ENCODE peak calls at places on chromosomes 16 and 17, in four cellular contexts. D is breast epithelium, G is MM.1S, P is fibroblast of lung. A is an unnamed sample.
A peak's percentile ranks its signal among the peaks of the same experiment; 100 is the strongest.

GRCh38 chr16:28326881-28327610 is 34.7 kb downstream of the SBK1 start:
- DNase-seq in G (peak; percentile 73), D (no peak), P (peak; percentile 42), A (peak; percentile 34)

GRCh38 chr16:49340466-49340865 is 33.1 kb upstream of the C16orf78 start:
- DNase-seq in G (no peak), P (no peak), D (no peak), A (no peak)

GRCh38 chr17:50758989-50759544 is 8.3 kb downstream of the ANKRD40CL start:
- DNase-seq in G (no peak), P (no peak), D (no peak), A (no peak)

GRCh38 chr16:30766206-30766921 is 4.2 kb downstream of the RNF40 start:
- DNase-seq in P (no peak), D (no peak), G (no peak), A (no peak)

GRCh38 chr16:57186630-57187507 is 740 bp downstream of the RSPRY1 start:
- DNase-seq in P (peak; percentile 32), D (no peak), G (peak; percentile 14), A (peak; percentile 56)

GRCh38 chr17:74519951-74520553 is 11.2 kb downstream of the CD300LB start:
- DNase-seq in P (no peak), G (no peak), D (peak; percentile 33), A (no peak)

GRCh38 chr17:63476857-63477470 is at the start of gene ACE:
- DNase-seq in G (peak; percentile 61), D (no peak), P (no peak), A (no peak)

GRCh38 chr16:69417537-69418199 is 6.8 kb upstream of the CYB5B start:
- DNase-seq in P (peak; percentile 51), G (no peak), D (no peak), A (no peak)

GRCh38 chr16:58647107-58647506 is 17.5 kb upstream of the CNOT1 start:
- DNase-seq in P (no peak), D (no peak), G (no peak), A (no peak)

GRCh38 chr17:68343976-68344375 is 52.7 kb downstream of the ARSG start:
- DNase-seq in P (no peak), G (no peak), D (no peak), A (no peak)

GRCh38 chr17:700504-701094 is 14.0 kb downstream of the VPS53 start:
- DNase-seq in D (no peak), G (peak; percentile 42), P (peak; percentile 64), A (peak; percentile 49)

GRCh38 chr17:76138896-76139248 is 2.2 kb downstream of the FOXJ1 start:
- DNase-seq in G (no peak), D (no peak), P (no peak), A (no peak)

GRCh38 chr17:75776399-75777242 is 8.0 kb upstream of the UNK start:
- DNase-seq in D (no peak), G (no peak), P (peak; percentile 32), A (peak; percentile 25)

GRCh38 chr17:13646411-13646810 is 44.7 kb upstream of the HS3ST3A1 start:
- DNase-seq in G (no peak), D (no peak), P (no peak), A (peak; percentile 30)

GRCh38 chr16:23015580-23015979 is 133.7 kb downstream of the USP31 start:
- DNase-seq in G (no peak), D (no peak), P (no peak), A (no peak)

GRCh38 chr17:43986225-43986981 is 18.0 kb upstream of the NAGS start:
- DNase-seq in G (peak; percentile 39), P (no peak), D (no peak), A (no peak)

GRCh38 chr16:53549970-53550406 is 47.0 kb upstream of the AKTIP start:
- DNase-seq in G (peak; percentile 77), D (peak; percentile 58), P (peak; percentile 89), A (peak; percentile 89)

GRCh38 chr17:51133365-51133764 is 12.7 kb upstream of the SPAG9 start:
- DNase-seq in P (no peak), D (no peak), G (no peak), A (no peak)

GRCh38 chr16:27253526-27253930 is 15.0 kb downstream of the NSMCE1 start:
- DNase-seq in G (no peak), D (no peak), P (peak; percentile 86), A (peak; percentile 90)

GRCh38 chr17:9022553-9023388 is 1.5 kb downstream of the NTN1 start:
- DNase-seq in G (no peak), D (no peak), P (peak; percentile 11), A (peak; percentile 19)

GRCh38 chr17:2043785-2044184 is 2.0 kb downstream of the OVCA2 start:
- DNase-seq in D (no peak), P (peak; percentile 57), G (no peak), A (peak; percentile 82)

GRCh38 chr16:69924041-69924775 is 26.9 kb upstream of the CLEC18A start:
- DNase-seq in G (no peak), P (no peak), D (no peak), A (no peak)

GRCh38 chr16:58515871-58516767 is 802 bp downstream of the SETD6 start:
- DNase-seq in D (peak; percentile 56), P (no peak), G (peak; percentile 84), A (no peak)

GRCh38 chr16:46650224-46650623 is 29.0 kb upstream of the SHCBP1 start:
- DNase-seq in P (peak; percentile 90), D (no peak), G (no peak), A (peak; percentile 97)

GRCh38 chr17:51427259-51428255 is 167.2 kb downstream of the UTP18 start:
- DNase-seq in G (no peak), D (no peak), P (no peak), A (no peak)

GRCh38 chr17:64491034-64491860 is 5.6 kb downstream of the POLG2 start:
- DNase-seq in G (peak; percentile 58), D (no peak), P (peak; percentile 63), A (peak; percentile 61)

GRCh38 chr16:83145297-83145696 is 518.5 kb downstream of the CDH13 start:
- DNase-seq in G (no peak), P (no peak), D (no peak), A (no peak)

GRCh38 chr17:50828508-50829170 is 6.7 kb upstream of the WFIKKN2 start:
- DNase-seq in D (no peak), G (peak; percentile 89), P (no peak), A (no peak)

GRCh38 chr17:81868674-81869220 is 2.4 kb downstream of the ARHGDIA start:
- DNase-seq in G (no peak), D (no peak), P (peak; percentile 87), A (peak; percentile 89)

GRCh38 chr17:55717898-55718735 is 4.5 kb downstream of the TMEM100 start:
- DNase-seq in G (peak; percentile 72), D (peak; percentile 78), P (peak; percentile 83), A (peak; percentile 76)

GRCh38 chr16:11250091-11250785 is 5.8 kb downstream of the SOCS1 start:
- DNase-seq in P (peak; percentile 76), D (no peak), G (no peak), A (no peak)

GRCh38 chr16:18827890-18828289 is 26.5 kb upstream of the ARL6IP1 start:
- DNase-seq in P (no peak), G (no peak), D (no peak), A (no peak)

GRCh38 chr16:81779540-81780320 is 639 bp downstream of the PLCG2 start:
- DNase-seq in P (no peak), G (no peak), D (no peak), A (no peak)

GRCh38 chr17:48160177-48160967 is 52.8 kb downstream of the SNX11 start:
- DNase-seq in P (no peak), G (no peak), D (no peak), A (no peak)

GRCh38 chr16:75011634-75012307 is 12.9 kb downstream of the ZNRF1 start:
- DNase-seq in D (no peak), G (no peak), P (peak; percentile 89), A (peak; percentile 93)

GRCh38 chr17:7475764-7476422 is 3.5 kb downstream of the ZBTB4 start:
- DNase-seq in P (peak; percentile 39), D (no peak), G (no peak), A (peak; percentile 74)

GRCh38 chr16:82675300-82675699 is 48.5 kb downstream of the CDH13 start:
- DNase-seq in P (no peak), G (no peak), D (no peak), A (no peak)

GRCh38 chr17:76076765-76077581 is 2.0 kb upstream of the ZACN start:
- DNase-seq in P (no peak), D (no peak), G (no peak), A (peak; percentile 23)

GRCh38 chr17:78289802-78290363 is 58.5 kb downstream of the TMEM235 start:
- DNase-seq in D (peak; percentile 73), G (peak; percentile 87), P (peak; percentile 95), A (peak; percentile 92)

GRCh38 chr16:15757075-15757386 is 99.8 kb downstream of the MYH11 start:
- DNase-seq in G (no peak), P (no peak), D (no peak), A (no peak)
- H3K4me3 ChIP-seq in G (no peak overlapping the region), P (no peak overlapping the region), D (no peak overlapping the region), A (no peak overlapping the region)

DNA sequence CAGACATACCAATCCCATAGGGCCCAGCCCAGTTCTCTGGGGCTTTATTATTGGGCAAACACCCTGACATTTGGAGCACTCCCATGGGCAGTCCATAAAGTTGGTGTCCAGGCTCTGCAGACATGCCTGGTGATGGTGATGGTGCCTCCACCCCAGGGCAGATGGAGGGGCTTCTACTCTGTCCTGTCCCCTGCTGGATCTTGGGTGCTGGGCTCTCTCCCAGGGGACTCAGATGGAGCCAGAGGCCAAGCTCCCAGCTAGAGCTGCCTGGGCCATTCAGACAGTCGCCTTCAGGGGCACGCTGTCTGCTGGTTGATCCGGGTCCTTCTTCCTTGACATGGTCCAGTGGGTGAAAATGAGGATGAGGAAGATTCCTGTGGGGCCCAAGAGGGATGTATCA is 10.6 kb downstream of the CDH16 start:
- DNase-seq in D (no peak), P (no peak), G (no peak), A (no peak)
- TF ChIP-seq CTCF in D (no peak), P (no peak), G (no peak), A (no peak)

DNA sequence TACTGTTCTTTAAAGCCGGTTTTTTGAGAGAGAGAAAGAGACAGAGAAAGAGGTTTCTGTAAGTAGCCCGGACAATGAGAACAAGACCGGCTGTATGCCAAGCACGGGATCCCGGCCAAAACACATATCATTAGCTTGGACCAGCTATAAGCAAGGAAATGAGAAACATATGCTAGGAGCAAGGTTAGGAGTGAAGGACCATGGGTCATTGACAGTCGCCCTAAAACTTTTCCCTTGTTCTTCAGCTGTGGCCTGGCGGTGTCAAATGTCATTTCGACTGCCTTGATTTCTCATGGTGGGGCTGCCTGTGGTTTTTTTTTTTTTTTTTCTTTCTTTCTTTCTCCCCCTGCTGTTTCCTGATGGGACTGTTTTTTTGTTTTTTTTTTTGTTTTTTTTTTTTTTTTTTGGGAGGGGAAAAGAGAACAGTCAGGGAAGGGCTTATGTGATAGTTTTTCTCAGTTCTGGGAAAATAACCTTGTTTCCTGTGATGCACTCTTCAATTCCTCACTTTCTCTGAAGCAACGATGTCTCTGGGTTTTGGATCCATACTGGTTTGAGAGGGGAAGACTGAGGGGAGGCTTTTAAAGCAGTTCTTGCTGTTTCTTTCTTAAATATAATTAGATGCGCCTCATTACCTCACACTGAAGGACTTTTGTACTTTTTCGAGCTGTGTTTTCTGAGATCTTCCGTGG is 124.8 kb upstream of the ZFHX3 start:
- DNase-seq in D (peak; percentile 81), G (no peak), P (peak; percentile 98), A (peak; percentile 99)
- H3K4me3 ChIP-seq in D (no peak overlapping the region), G (no peak overlapping the region), P (no peak overlapping the region), A (no peak overlapping the region)

GRCh38 chr16:65120811-65121721 is 797 bp downstream of the CDH11 start:
- DNase-seq in G (no peak), P (peak; percentile 48), D (no peak), A (no peak)
- TF ChIP-seq CTCF in G (no peak), P (no peak), D (no peak), A (no peak)